ENCODE peak calls at places on chromosomes 2 and 18, in six cellular contexts. L is GM12891, W is prostate gland, V is HCT116, T is Panc1, A is stomach. K is an unnamed sample.
A peak's percentile ranks its signal among the peaks of the same experiment; 100 is the strongest.

GRCh38 chr2:38778686-38779082 is 674 bp downstream of the GEMIN6 start:
- DNase-seq in A (no peak), L (no peak), V (no peak), W (no peak), T (no peak), K (no peak)

GRCh38 chr2:165933211-165933610 is 20.4 kb downstream of the TTC21B start:
- DNase-seq in T (no peak), V (no peak), L (no peak), A (no peak), W (no peak), K (no peak)

GRCh38 chr18:65287642-65288041 is 463.2 kb upstream of the CDH7 start:
- DNase-seq in V (no peak), W (no peak), L (no peak), A (no peak), T (no peak), K (no peak)

GRCh38 chr2:32942728-32943485 is 3.8 kb upstream of the LTBP1 start:
- DNase-seq in W (no peak), V (no peak), A (no peak), T (no peak), L (no peak), K (no peak)

GRCh38 chr2:30155202-30155601 is 8.4 kb downstream of the YPEL5 start:
- DNase-seq in T (no peak), V (no peak), A (no peak), L (no peak), W (no peak), K (no peak)

GRCh38 chr18:78970774-78971333 is 8.8 kb upstream of the SALL3 start:
- DNase-seq in T (no peak), V (no peak), A (no peak), W (no peak), L (no peak), K (no peak)

GRCh38 chr2:81481994-81482368 is 1177.4 kb upstream of the LRRTM1 start:
- DNase-seq in T (no peak), A (no peak), V (no peak), W (no peak), L (no peak), K (no peak)

GRCh38 chr2:182852787-182853186 is 13.7 kb downstream of the FRZB start:
- DNase-seq in T (no peak), A (no peak), L (no peak), V (no peak), W (no peak), K (no peak)

GRCh38 chr2:75604479-75604878 is 42.1 kb upstream of the MRPL19 start:
- DNase-seq in A (no peak), V (no peak), W (no peak), T (no peak), L (no peak), K (no peak)

GRCh38 chr18:25310045-25310444 is 41.9 kb downstream of the ZNF521 start:
- DNase-seq in A (no peak), V (peak; percentile 7), W (no peak), T (no peak), L (no peak), K (no peak)

GRCh38 chr2:197249771-197250397 is 60.7 kb downstream of the ANKRD44 start:
- DNase-seq in L (no peak), W (no peak), T (no peak), A (no peak), V (no peak), K (no peak)

GRCh38 chr18:68454511-68455228 is 260.2 kb downstream of the TMX3 start:
- DNase-seq in V (no peak), A (no peak), W (no peak), L (no peak), T (no peak), K (no peak)

GRCh38 chr2:206004004-206004693 is 81.8 kb downstream of the INO80D start:
- DNase-seq in W (no peak), V (peak; percentile 6), L (no peak), A (no peak), T (no peak), K (no peak)

GRCh38 chr2:121103969-121104368 is 181.0 kb downstream of the TFCP2L1 start:
- DNase-seq in T (no peak), W (no peak), A (no peak), L (no peak), V (no peak), K (no peak)

GRCh38 chr2:156405586-156405985 is 30.6 kb upstream of the GPD2 start:
- DNase-seq in W (no peak), T (no peak), L (no peak), A (no peak), V (no peak), K (no peak)

GRCh38 chr2:223735659-223736244 is 101.6 kb downstream of the AP1S3 start:
- DNase-seq in V (no peak), L (no peak), T (peak; percentile 39), W (no peak), A (no peak), K (no peak)

GRCh38 chr2:177692042-177692823 is 299.7 kb downstream of the AGPS start:
- DNase-seq in W (no peak), L (no peak), A (no peak), V (no peak), T (no peak), K (no peak)

GRCh38 chr2:8754056-8754790 is 72.4 kb downstream of the ID2 start:
- DNase-seq in T (no peak), W (no peak), L (no peak), V (no peak), A (no peak), K (no peak)

GRCh38 chr18:77210249-77210648 is 39.4 kb upstream of the GALR1 start:
- DNase-seq in W (no peak), V (no peak), A (no peak), T (no peak), L (no peak), K (peak; percentile 59)

GRCh38 chr2:241161646-241162281 is 11.5 kb downstream of the PPP1R7 start:
- DNase-seq in W (peak; percentile 59), V (no peak), L (no peak), T (no peak), A (peak; percentile 31), K (peak; percentile 88)

GRCh38 chr2:69694894-69695849 is 46.8 kb upstream of the ANXA4 start:
- DNase-seq in T (peak; percentile 68), V (no peak), L (no peak), A (no peak), W (no peak), K (no peak)

DNA sequence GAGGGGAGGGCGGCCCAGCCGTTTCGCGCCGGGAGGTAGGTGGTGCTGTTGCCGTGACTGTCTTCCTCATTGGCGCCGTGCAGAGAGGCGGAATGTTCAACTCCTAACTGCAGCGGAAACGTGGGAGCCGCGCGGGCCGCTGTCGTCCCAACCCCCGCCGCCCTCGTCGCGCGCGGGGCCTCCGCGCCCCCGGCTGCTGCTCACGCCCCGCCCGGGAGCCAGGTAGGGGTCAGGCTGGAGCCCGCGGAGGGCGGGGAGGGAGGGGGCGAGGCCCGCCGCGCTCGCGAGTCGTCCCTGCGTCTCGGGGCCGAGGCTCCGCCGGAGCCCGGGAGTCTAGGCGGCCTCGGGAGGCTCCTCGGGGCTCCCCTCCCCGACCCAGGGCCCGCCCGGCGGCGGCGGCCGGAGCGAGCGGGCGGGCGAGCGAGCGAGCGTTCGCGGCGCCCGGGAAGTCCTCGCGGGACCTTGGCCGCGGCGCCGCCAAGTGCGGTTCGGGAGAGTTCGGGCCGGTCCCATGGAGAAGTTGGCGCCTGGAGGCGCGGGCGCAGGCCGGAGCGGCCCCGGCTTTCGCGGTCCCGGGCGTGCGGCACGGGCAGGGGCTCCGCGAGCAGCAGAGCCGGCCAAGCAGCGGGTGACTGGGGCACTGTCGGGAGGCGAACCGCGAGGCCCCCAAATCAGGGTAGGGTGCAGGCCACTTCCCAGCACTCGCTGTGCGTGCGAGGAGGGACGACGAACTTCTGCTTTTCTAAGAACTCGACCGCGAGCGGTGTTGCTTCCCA is at the start of gene MAP3K20:
- DNase-seq in A (peak; percentile 73), W (peak; percentile 75), T (no peak), V (no peak), L (peak; percentile 49), K (peak; percentile 83)
- TF ChIP-seq POLR2AphosphoS5 in A (peak; percentile 87), W (peak; percentile 47), T (peak; percentile 67), V (peak; percentile 45), L (peak; percentile 43), K (peak; percentile 42)

DNA sequence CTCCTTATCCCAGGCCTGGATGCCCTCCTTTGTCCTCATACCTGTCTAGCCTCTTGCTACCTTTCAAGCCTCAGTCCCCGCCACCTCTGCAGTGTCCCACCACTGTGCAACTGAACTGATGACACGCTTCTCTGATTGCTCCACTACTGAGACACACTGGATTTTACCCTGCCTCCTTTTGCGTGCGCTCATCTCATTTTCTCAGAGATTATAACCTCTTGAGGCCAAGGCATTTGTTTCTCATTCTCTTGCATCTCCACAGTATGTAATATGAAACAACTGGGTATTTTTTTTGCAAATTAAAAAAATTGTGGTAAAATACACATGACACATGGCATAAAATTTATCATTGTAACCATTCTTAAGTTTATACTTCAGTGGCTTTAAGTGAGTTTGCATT is 95.4 kb downstream of the PRKCE start:
- DNase-seq in V (no peak), L (no peak), A (no peak), T (no peak), W (no peak), K (no peak)
- TF ChIP-seq POLR2AphosphoS5 in V (no peak), L (no peak), A (no peak), T (no peak), W (no peak), K (no peak)

DNA sequence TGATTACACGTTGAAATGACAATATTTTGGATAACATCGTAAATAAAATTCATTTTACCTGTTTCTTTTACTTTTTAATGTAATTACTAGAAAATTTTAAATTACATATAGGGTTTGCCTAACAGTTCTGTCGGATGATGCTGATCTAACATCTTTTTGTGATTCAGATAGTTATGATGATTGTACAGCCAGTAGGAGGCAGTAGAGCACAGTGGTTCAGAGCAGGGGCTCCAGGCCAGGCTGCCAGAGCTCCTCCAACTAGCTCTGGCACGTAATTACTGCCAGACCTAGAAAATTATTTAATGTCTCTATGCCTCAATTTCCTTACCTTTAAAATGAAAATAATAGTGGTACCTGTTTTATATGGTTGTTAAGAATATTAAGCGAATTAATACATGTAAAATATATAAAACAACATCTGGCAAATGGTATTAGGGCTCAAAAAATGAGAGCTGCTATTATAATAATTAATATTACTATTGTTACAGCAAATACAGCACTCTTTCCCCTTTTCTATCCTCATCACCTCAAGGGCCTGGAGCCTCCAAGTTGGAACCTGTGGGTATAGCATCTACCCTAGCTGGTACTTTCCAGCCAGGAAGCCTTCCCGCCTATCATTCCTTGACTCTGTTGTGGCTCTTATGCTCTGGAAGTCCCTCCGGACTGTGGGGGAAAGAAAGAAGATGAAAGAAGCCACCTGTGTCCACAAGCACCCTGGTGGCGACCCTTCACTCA is 47.7 kb upstream of the PLA2R1 start:
- DNase-seq in L (no peak), A (peak; percentile 57), T (peak; percentile 52), V (peak; percentile 59), W (peak; percentile 73), K (no peak)
- TF ChIP-seq POLR2AphosphoS5 in L (no peak), A (peak; percentile 35), T (no peak), V (no peak), W (no peak), K (no peak)

GRCh38 chr2:27705851-27706622 is 42.3 kb downstream of the SLC4A1AP start:
- DNase-seq in L (no peak), A (peak; percentile 86), T (peak; percentile 97), W (peak; percentile 90), V (peak; percentile 80), K (no peak)
- TF ChIP-seq POLR2AphosphoS5 in L (no peak), A (peak; percentile 95), T (no peak), W (peak; percentile 99), V (peak; percentile 31), K (peak; percentile 79)

K was measured in suprapubic skin.